ENCODE peak calls at places on chromosomes 5 and 9, in seven cellular contexts. C is M059J, Y is coronary artery, G is putamen, D is Calu3, Q is IMR-90, V is fibroblast of pulmonary artery. S is an unnamed sample.

GRCh38 chr5:61768692-61769281 is 436.7 kb downstream of the ZSWIM6 start:
- DNase-seq in C (peak), Q (peak), D (peak), Y (no peak), G (no peak), V (peak), S (no peak)

GRCh38 chr5:1030801-1031271 is 22.2 kb downstream of the NKD2 start:
- DNase-seq in G (no peak), Q (no peak), V (no peak), C (no peak), D (no peak), Y (no peak), S (peak)

GRCh38 chr5:61246768-61247307 is 84.6 kb upstream of the SMIM15 start:
- DNase-seq in V (no peak), Y (no peak), C (no peak), D (no peak), Q (no peak), G (no peak), S (no peak)

GRCh38 chr5:85304524-85304923 is 919.8 kb upstream of the EDIL3 start:
- DNase-seq in Q (no peak), V (no peak), Y (no peak), G (no peak), C (no peak), D (no peak), S (no peak)

GRCh38 chr5:147645172-147645571 is 135.3 kb upstream of the DPYSL3 start:
- DNase-seq in G (no peak), C (no peak), V (no peak), Q (no peak), Y (no peak), D (no peak), S (no peak)

GRCh38 chr5:132496631-132497487 is 6.3 kb upstream of the IRF1 start:
- DNase-seq in Q (peak), G (peak), V (peak), Y (peak), D (peak), C (peak), S (peak)

GRCh38 chr5:10507575-10508024 is 56.3 kb upstream of the ANKRD33B start:
- DNase-seq in Q (peak), V (no peak), G (no peak), D (no peak), C (peak), Y (no peak), S (no peak)

GRCh38 chr5:127909078-127909477 is 174.5 kb upstream of the SLC12A2 start:
- DNase-seq in C (peak), G (no peak), V (peak), D (peak), Y (no peak), Q (peak), S (no peak)

GRCh38 chr5:53362521-53362941 is 117.9 kb upstream of the FST start:
- DNase-seq in C (peak), V (peak), Q (peak), D (peak), Y (no peak), G (no peak), S (no peak)

GRCh38 chr9:108671794-108672193 is 184.0 kb downstream of the ACTL7B start:
- DNase-seq in C (peak), Q (peak), V (no peak), D (no peak), G (no peak), Y (peak), S (no peak)

S was measured in dorsolateral prefrontal cortex.